ENCODE peak calls at places on chromosomes 1 and 21, in seven cellular contexts. Z is fibroblast of lung, V is MM.1S, J is colonic mucosa, L is PC-9, X is astrocyte, W is Panc1. A is an unnamed sample. For H3K4me1, the result is how much of the 10 kb centered on the place peaks cover.

GRCh38 chr1:8359617-8360481 is 41.9 kb downstream of the SLC45A1 start:
- DNase-seq in L (no peak), X (no peak), Z (no peak), J (no peak), W (no peak), V (no peak), A (no peak)

GRCh38 chr1:7302873-7303272 is 468.2 kb upstream of the VAMP3 start:
- DNase-seq in Z (no peak), V (no peak), W (no peak), X (no peak), L (no peak), J (peak), A (no peak)

GRCh38 chr1:163205513-163205912 is 2.8 kb upstream of the RGS5 start:
- DNase-seq in X (peak), V (no peak), Z (no peak), J (no peak), L (no peak), W (no peak), A (no peak)

GRCh38 chr1:53740621-53741105 is 1.7 kb upstream of the GLIS1 start:
- DNase-seq in J (no peak), V (no peak), W (no peak), Z (peak), L (no peak), X (peak), A (no peak)

GRCh38 chr1:25026757-25027450 is 96.8 kb upstream of the RUNX3 start:
- DNase-seq in V (no peak), Z (no peak), J (no peak), L (no peak), X (no peak), W (no peak), A (no peak)

GRCh38 chr1:170558731-170559130 is 26.8 kb downstream of the GORAB start:
- DNase-seq in L (no peak), Z (no peak), W (no peak), J (no peak), V (no peak), X (no peak), A (no peak)

GRCh38 chr1:163535807-163536206 is 214.1 kb downstream of the NUF2 start:
- DNase-seq in X (peak), V (peak), J (no peak), W (peak), Z (peak), L (no peak), A (no peak)

GRCh38 chr1:192445849-192446489 is 129.2 kb downstream of the RGS21 start:
- DNase-seq in X (peak), Z (peak), V (peak), W (peak), L (no peak), J (peak), A (no peak)

GRCh38 chr1:230148194-230148581 is 81.2 kb downstream of the GALNT2 start:
- DNase-seq in L (no peak), J (no peak), W (no peak), Z (no peak), X (no peak), V (peak), A (no peak)

GRCh38 chr21:37414292-37415253 is 48.0 kb downstream of the DYRK1A start:
- DNase-seq in W (no peak), Z (no peak), X (no peak), L (no peak), V (no peak), J (no peak), A (no peak)
- H3K4me1 ChIP-seq in W (under half), Z (under half), X (under half), L (under half), V (under half), J (under half), A (under half)

DNA sequence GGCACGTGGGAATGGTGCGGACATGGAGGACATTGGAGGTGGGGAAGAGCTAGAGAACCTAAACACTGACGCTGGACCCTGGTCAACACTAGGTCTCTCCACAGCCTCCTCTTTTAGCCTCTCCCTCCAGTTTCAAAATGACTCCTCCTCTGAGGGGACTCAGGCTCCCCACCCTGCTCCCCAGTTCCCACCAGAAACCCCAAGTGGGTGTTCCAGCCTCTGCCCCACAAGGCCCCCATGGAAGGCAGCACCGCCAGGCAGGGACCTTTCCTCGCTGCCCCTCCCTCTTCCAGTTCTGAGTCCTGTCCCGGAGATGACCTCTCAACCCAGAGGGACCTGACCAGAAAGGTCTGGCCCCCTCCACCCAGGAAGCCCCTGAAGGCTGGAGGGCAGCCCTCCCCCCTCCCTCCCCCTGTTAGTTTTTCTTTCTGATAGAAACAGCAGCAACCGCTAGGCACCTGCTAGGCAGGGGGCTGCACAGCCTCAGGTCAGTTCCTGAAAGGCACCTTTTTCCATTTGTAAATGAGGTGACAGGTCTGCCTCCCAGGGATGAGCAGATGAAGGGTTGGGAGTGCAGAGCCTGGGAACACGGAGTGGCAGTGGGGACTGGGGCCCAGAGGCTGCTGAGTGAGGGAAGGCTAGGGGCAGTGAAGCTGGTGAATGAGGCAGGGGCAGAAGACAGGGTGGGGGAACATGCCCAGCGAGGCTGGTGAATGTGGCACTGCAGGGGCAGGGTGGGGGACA is 9.3 kb upstream of the ITGB2 start:
- DNase-seq in L (no peak), W (no peak), X (no peak), J (no peak), V (no peak), Z (no peak), A (no peak)
- H3K4me1 ChIP-seq in L (half or more), W (under half), X (under half), J (under half), V (under half), Z (under half), A (under half)

DNA sequence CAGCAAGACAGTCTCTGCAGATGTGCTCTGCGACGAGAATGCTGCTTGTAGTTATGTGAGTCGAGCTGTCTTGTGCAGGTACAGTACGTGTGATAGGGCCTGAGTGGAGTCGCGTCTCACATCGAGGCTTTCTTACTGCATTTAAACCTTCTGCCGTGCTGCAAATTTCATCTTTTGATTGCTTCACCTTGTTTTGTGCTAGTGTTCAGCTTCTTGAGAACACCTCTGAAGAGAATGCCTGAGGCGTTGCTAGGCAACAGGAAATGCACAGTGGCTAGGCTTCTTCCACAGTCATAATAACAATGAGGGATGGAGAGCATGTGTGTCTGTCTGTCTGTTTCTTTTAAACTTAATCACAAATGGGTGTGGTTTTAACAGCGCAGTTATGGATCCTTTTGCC is 52.9 kb downstream of the MRPS6 start:
- DNase-seq in V (no peak), X (peak), L (no peak), W (no peak), J (no peak), Z (peak), A (no peak)
- H3K4me1 ChIP-seq in V (under half), X (under half), L (under half), W (under half), J (under half), Z (under half), A (under half)

GRCh38 chr1:228151526-228151925 is 1.8 kb downstream of the GJC2 start:
- DNase-seq in X (no peak), L (no peak), W (no peak), V (no peak), J (no peak), Z (no peak), A (no peak)

GRCh38 chr1:228150021-228150457 is 309 bp downstream of the GJC2 start:
- DNase-seq in J (peak), W (no peak), L (no peak), Z (no peak), V (no peak), X (no peak), A (no peak)

GRCh38 chr1:228152097-228152917 is 2.6 kb downstream of the GJC2 start:
- DNase-seq in L (no peak), X (no peak), J (no peak), V (no peak), Z (no peak), W (no peak), A (no peak)

GRCh38 chr1:228150458-228151169 is 884 bp downstream of the GJC2 start:
- DNase-seq in J (peak), X (peak), W (no peak), Z (peak), L (no peak), V (no peak), A (no peak)

DNA sequence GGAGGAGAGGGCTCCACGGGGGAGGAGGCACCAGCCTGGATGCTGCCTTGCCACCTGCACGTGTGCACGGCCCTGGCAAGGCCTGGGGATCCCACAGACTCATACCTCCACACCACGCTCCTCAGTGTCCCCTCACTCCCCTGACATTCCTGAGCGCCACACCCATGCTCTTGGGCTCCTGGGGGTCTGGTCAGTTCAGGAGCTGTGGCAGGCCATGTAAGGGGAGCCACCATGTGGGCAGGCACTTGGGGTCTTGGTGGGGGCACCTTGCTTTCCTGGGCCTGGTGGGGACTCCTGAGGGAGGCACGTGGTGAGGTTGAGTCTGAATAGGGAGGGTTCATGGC is 1.4 kb downstream of the GJC2 start:
- DNase-seq in L (no peak), X (no peak), V (no peak), Z (no peak), W (no peak), J (no peak), A (no peak)
- H3K4me1 ChIP-seq in L (under half), X (under half), V (under half), Z (under half), W (under half), J (under half), A (under half)

DNA sequence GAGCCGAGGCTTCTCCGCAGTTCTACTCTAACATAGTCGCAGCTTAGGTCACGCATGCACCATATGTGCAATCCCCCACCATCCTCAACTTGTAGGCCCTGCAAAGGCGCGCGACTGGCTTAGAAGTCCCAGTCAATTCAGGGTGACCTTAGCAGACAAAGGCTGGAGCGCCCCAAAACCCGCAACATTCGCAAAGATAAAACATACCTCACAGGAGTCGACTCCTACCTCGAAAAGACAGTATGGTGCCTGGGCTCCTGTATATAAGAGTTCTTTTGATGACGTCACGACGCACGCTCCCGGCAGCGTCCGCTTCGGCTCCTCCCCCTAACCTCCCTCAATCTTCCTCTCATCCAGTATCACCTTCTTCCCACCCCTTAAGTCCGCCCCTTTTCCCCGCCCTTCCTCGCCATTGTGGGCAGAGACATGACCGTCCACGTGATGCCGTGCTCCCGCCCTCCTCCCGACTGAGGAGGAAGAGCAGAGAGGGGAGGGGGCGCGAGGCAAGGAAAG is at the start of gene GAS5:
- DNase-seq in V (peak), J (peak), X (peak), L (peak), W (peak), Z (peak), A (peak)
- H3K4me1 ChIP-seq in V (under half), J (under half), X (under half), L (under half), W (under half), Z (under half), A (under half)

GRCh38 chr1:232622981-232623380 is 7.0 kb downstream of the SIPA1L2 start:
- DNase-seq in Z (no peak), L (no peak), J (peak), V (no peak), W (no peak), X (no peak), A (no peak)
- H3K4me1 ChIP-seq in Z (under half), L (under half), J (under half), V (under half), W (under half), X (under half), A (under half)

DNA sequence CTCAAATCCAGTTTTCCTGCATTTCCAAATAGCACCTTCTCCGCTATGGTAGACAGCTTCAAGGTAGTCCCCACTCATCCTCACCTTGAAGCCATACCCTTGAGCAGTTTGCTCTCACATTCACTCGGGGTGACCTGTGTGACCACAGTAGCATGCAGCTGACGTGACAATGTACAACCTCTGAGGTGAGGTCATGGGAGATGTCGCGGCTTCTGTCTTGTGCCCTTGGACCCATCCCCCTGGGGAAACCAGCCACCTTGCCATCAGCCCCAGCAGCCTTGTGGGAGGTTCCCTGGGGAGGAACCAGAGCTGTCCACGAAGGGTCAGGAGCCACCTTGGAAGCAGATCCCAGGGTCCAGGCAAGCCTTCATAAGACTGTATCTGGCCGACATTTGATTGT is 38.3 kb upstream of the DUSP10 start:
- DNase-seq in X (no peak), W (no peak), J (no peak), Z (no peak), L (no peak), V (no peak), A (no peak)
- H3K4me1 ChIP-seq in X (under half), W (under half), J (under half), Z (under half), L (under half), V (under half), A (half or more)

GRCh38 chr1:111624382-111624781 is 4.8 kb downstream of the RAP1A start:
- DNase-seq in J (no peak), W (no peak), Z (no peak), V (no peak), L (no peak), X (no peak), A (peak)
- H3K4me1 ChIP-seq in J (under half), W (under half), Z (under half), V (under half), L (under half), X (under half), A (under half)

GRCh38 chr1:205748398-205749093 is 1.4 kb downstream of the NUCKS1 start:
- DNase-seq in V (peak), W (peak), Z (peak), X (peak), J (peak), L (peak), A (no peak)
- H3K4me1 ChIP-seq in V (under half), W (under half), Z (under half), X (under half), J (under half), L (under half), A (under half)